ENCODE peak calls at places on chromosomes 6 and 20, in five cellular contexts. H is endothelial cell, A is mucosa of gallbladder, K is T-helper 1 cell, I is heart left ventricle. E is an unnamed sample.

GRCh38 chr20:50356522-50356880 is 153.7 kb upstream of the PTPN1 start:
- DNase-seq in I (peak; percentile 42), A (no peak), K (no peak), H (no peak), E (no peak)

GRCh38 chr20:25064561-25064960 is 6.6 kb upstream of the ACSS1 start:
- DNase-seq in A (no peak), I (no peak), K (no peak), H (no peak), E (no peak)

GRCh38 chr6:156839591-156840001 is 62.4 kb downstream of the ARID1B start:
- DNase-seq in I (no peak), A (no peak), H (no peak), K (no peak), E (peak; percentile 74)

GRCh38 chr20:7859371-7859802 is 80.9 kb downstream of the HAO1 start:
- DNase-seq in A (peak; percentile 31), K (no peak), H (peak; percentile 10), I (no peak), E (no peak)

GRCh38 chr20:49391404-49392245 is 90.8 kb downstream of the KCNB1 start:
- DNase-seq in K (no peak), I (no peak), H (no peak), A (no peak), E (no peak)

GRCh38 chr6:55955684-55956083 is 80.3 kb upstream of the BMP5 start:
- DNase-seq in K (no peak), A (no peak), I (no peak), H (no peak), E (no peak)

GRCh38 chr6:34128045-34128444 is 17.8 kb downstream of the GRM4 start:
- DNase-seq in K (no peak), I (no peak), H (no peak), A (no peak), E (no peak)

GRCh38 chr6:37324131-37325033 is 29.4 kb upstream of the RNF8 start:
- DNase-seq in K (no peak), A (no peak), H (no peak), I (no peak), E (no peak)

GRCh38 chr6:43077981-43078411 is 1.9 kb downstream of the PTK7 start:
- DNase-seq in I (no peak), K (no peak), A (no peak), H (no peak), E (no peak)

GRCh38 chr6:90687751-90688380 is 101.0 kb upstream of the MAP3K7 start:
- DNase-seq in K (no peak), H (no peak), I (no peak), A (no peak), E (no peak)

GRCh38 chr20:23235173-23236027 is 115.2 kb upstream of the NXT1 start:
- DNase-seq in K (no peak), I (peak; percentile 85), A (peak; percentile 60), H (peak; percentile 73), E (peak; percentile 74)

E was measured in right cardiac atrium.